ENCODE peak calls at places on chromosomes 11 and 22, in ten cellular contexts. L is AG04449; Q is COLO829; T is NCI-H1417; X is activated CD4-positive, CD25-positive, alpha-beta regulatory T cell treated with anti-CD3 and anti-CD28 coated beads, Interleukin-2, amount 50 U/mL, for 72 hours; B is astrocyte of the cerebellum; N is ACHN; D is COR-L47; E is fibroblast of pulmonary artery; M is transverse colon. Z is an unnamed sample.
A peak's percentile ranks its signal among the peaks of the same experiment; 100 is the strongest.

GRCh38 chr11:111557425-111558111 is 17.0 kb downstream of the LAYN start:
- DNase-seq in B (peak; percentile 95), T (no peak), D (no peak), X (no peak), E (peak; percentile 84), N (peak; percentile 75), Q (no peak), L (peak; percentile 99), M (no peak), Z (peak; percentile 99)

GRCh38 chr11:118572914-118573550 is 823 bp downstream of the ARCN1 start:
- DNase-seq in T (peak; percentile 32), M (no peak), E (peak; percentile 40), L (no peak), D (no peak), B (no peak), Q (peak; percentile 42), N (peak; percentile 14), X (no peak), Z (peak; percentile 42)

GRCh38 chr11:111641339-111642015 is 39.2 kb downstream of the SIK2 start:
- DNase-seq in X (no peak), M (no peak), N (no peak), T (no peak), L (no peak), Q (no peak), D (no peak), B (no peak), E (no peak), Z (no peak)

GRCh38 chr22:22935546-22936157 is 48.0 kb downstream of the IGLL5 start:
- DNase-seq in D (no peak), N (no peak), E (no peak), Q (no peak), T (no peak), B (no peak), L (no peak), M (peak; percentile 75), X (no peak), Z (no peak)

GRCh38 chr11:29629281-29629680 is 387.5 kb downstream of the KCNA4 start:
- DNase-seq in Q (no peak), M (no peak), T (no peak), E (peak; percentile 15), X (no peak), B (no peak), D (no peak), L (no peak), N (no peak), Z (no peak)

GRCh38 chr11:16347928-16348685 is 8.2 kb downstream of the SOX6 start:
- DNase-seq in D (no peak), E (no peak), N (no peak), L (no peak), Q (no peak), X (no peak), B (no peak), M (no peak), T (peak; percentile 26), Z (peak; percentile 30)

GRCh38 chr11:2762031-2762380 is 62.2 kb upstream of the KCNQ1OT1 start:
- DNase-seq in X (no peak), N (no peak), Q (no peak), D (no peak), M (no peak), T (no peak), E (no peak), L (no peak), B (no peak), Z (no peak)

GRCh38 chr22:28600546-28601143 is 79.0 kb downstream of the TTC28 start:
- DNase-seq in N (peak; percentile 56), Q (peak; percentile 40), B (peak; percentile 59), X (no peak), E (peak; percentile 82), L (peak; percentile 28), D (peak; percentile 44), T (peak; percentile 11), M (no peak), Z (no peak)

GRCh38 chr11:119520400-119520799 is 97.4 kb upstream of the THY1 start:
- DNase-seq in L (no peak), E (no peak), N (no peak), Q (no peak), T (peak; percentile 49), B (no peak), X (no peak), D (no peak), M (no peak), Z (no peak)

GRCh38 chr11:587978-588380 is 11.7 kb downstream of the PHRF1 start:
- DNase-seq in M (no peak), D (no peak), Q (no peak), N (peak; percentile 63), L (no peak), T (no peak), E (peak; percentile 73), B (no peak), X (peak; percentile 62), Z (no peak)

GRCh38 chr22:22616636-22617035 is 27.8 kb upstream of the GGTLC2 start:
- DNase-seq in L (no peak), E (no peak), Q (no peak), N (no peak), X (no peak), T (no peak), B (no peak), M (no peak), D (no peak), Z (peak; percentile 42)

GRCh38 chr11:105211806-105212531 is 72.4 kb upstream of the CARD18 start:
- DNase-seq in Q (no peak), L (peak; percentile 12), X (no peak), E (peak; percentile 39), B (peak; percentile 60), T (no peak), M (no peak), D (no peak), N (no peak), Z (no peak)

GRCh38 chr22:24435861-24436351 is 8.5 kb downstream of the ADORA2A start:
- DNase-seq in Q (no peak), M (no peak), E (peak; percentile 39), N (no peak), L (no peak), T (no peak), D (no peak), X (no peak), B (no peak), Z (no peak)

GRCh38 chr11:96614846-96615245 is 225.0 kb downstream of the JRKL start:
- DNase-seq in N (no peak), L (no peak), E (no peak), Q (no peak), M (no peak), B (no peak), X (no peak), T (no peak), D (no peak), Z (no peak)

Z was measured in foreskin keratinocyte.